ENCODE peak calls at places on chromosome 13, in nine cellular contexts. Y, J, N, D, L, W, H, I and G are unnamed samples.

GRCh38 chr13:44249439-44249838 is 124.2 kb upstream of the SERP2 start:
- DNase-seq in Y (no peak), J (peak; percentile 49), N (peak; percentile 37), D (peak; percentile 75), L (no peak), W (no peak), H (no peak), I (no peak), G (no peak)

GRCh38 chr13:73914119-73914518 is 220.1 kb downstream of the KLF12 start:
- DNase-seq in Y (no peak), J (no peak), N (no peak), D (peak; percentile 70), L (no peak), W (no peak), H (no peak), I (no peak), G (peak; percentile 90)

GRCh38 chr13:114148521-114148855 is 16.1 kb upstream of the RASA3 start:
- DNase-seq in Y (no peak), J (no peak), N (no peak), D (no peak), L (no peak), W (peak; percentile 16), H (peak; percentile 93), I (no peak), G (no peak)

GRCh38 chr13:94598281-94598680 is 2.3 kb upstream of the TGDS start:
- DNase-seq in Y (no peak), J (no peak), N (no peak), D (no peak), L (no peak), W (no peak), H (no peak), I (no peak), G (no peak)

GRCh38 chr13:83057119-83057518 is 825.2 kb downstream of the SLITRK1 start:
- DNase-seq in Y (no peak), J (no peak), N (peak; percentile 14), D (peak; percentile 63), L (no peak), W (no peak), H (no peak), I (no peak), G (no peak)

GRCh38 chr13:93249259-93249917 is 22.8 kb downstream of the GPC6 start:
- DNase-seq in Y (no peak), J (peak; percentile 49), N (peak; percentile 85), D (peak; percentile 88), L (no peak), W (no peak), H (no peak), I (no peak), G (no peak)

GRCh38 chr13:25171170-25171516 is 945 bp downstream of the AMER2 start:
- DNase-seq in Y (no peak), J (no peak), N (no peak), D (peak; percentile 5), L (no peak), W (no peak), H (no peak), I (no peak), G (no peak)

GRCh38 chr13:37540228-37540627 is 58.3 kb downstream of the POSTN start:
- DNase-seq in Y (no peak), J (no peak), N (no peak), D (peak; percentile 91), L (no peak), W (no peak), H (no peak), I (no peak), G (no peak)

GRCh38 chr13:44815507-44816074 is 173.7 kb downstream of the NUFIP1 start:
- DNase-seq in Y (peak; percentile 62), J (peak; percentile 86), N (peak; percentile 91), D (peak; percentile 95), L (peak; percentile 67), W (no peak), H (no peak), I (peak; percentile 82), G (peak; percentile 25)

GRCh38 chr13:33100876-33101275 is 84.7 kb downstream of the KL start:
- DNase-seq in Y (no peak), J (no peak), N (no peak), D (no peak), L (no peak), W (no peak), H (no peak), I (no peak), G (no peak)

GRCh38 chr13:47337781-47338507 is 441.1 kb upstream of the HTR2A start:
- DNase-seq in Y (peak; percentile 28), J (peak; percentile 21), N (no peak), D (peak; percentile 77), L (no peak), W (no peak), H (no peak), I (no peak), G (no peak)

GRCh38 chr13:95367309-95367843 is 66.1 kb upstream of the ABCC4 start:
- DNase-seq in Y (no peak), J (no peak), N (no peak), D (no peak), L (no peak), W (peak; percentile 34), H (no peak), I (no peak), G (no peak)

GRCh38 chr13:91247768-91248167 is 99.7 kb upstream of the MIR17HG start:
- DNase-seq in Y (peak; percentile 34), J (no peak), N (peak; percentile 23), D (peak; percentile 1), L (no peak), W (peak; percentile 19), H (peak; percentile 12), I (no peak), G (peak; percentile 65)

GRCh38 chr13:107865643-107866006 is 349.7 kb downstream of the LIG4 start:
- DNase-seq in Y (no peak), J (no peak), N (no peak), D (peak; percentile 50), L (no peak), W (no peak), H (no peak), I (no peak), G (no peak)

GRCh38 chr13:108332791-108333190 is 63.3 kb downstream of the TNFSF13B start:
- DNase-seq in Y (no peak), J (no peak), N (no peak), D (no peak), L (no peak), W (no peak), H (no peak), I (no peak), G (no peak)

GRCh38 chr13:71218960-71219359 is 648.0 kb downstream of the DACH1 start:
- DNase-seq in Y (peak; percentile 65), J (peak; percentile 48), N (peak; percentile 48), D (no peak), L (no peak), W (peak; percentile 5), H (no peak), I (no peak), G (peak; percentile 42)

GRCh38 chr13:105436946-105437345 is 1098.5 kb downstream of the EFNB2 start:
- DNase-seq in Y (no peak), J (no peak), N (no peak), D (no peak), L (no peak), W (peak; percentile 11), H (no peak), I (no peak), G (no peak)

GRCh38 chr13:95304446-95304845 is 3.2 kb upstream of the ABCC4 start:
- DNase-seq in Y (no peak), J (no peak), N (no peak), D (no peak), L (no peak), W (no peak), H (no peak), I (no peak), G (no peak)

GRCh38 chr13:90305796-90306195 is 1041.7 kb upstream of the MIR17HG start:
- DNase-seq in Y (no peak), J (no peak), N (no peak), D (no peak), L (no peak), W (no peak), H (no peak), I (no peak), G (no peak)

GRCh38 chr13:99990045-99990977 is 8.7 kb downstream of the ZIC2 start:
- DNase-seq in Y (peak; percentile 63), J (no peak), N (no peak), D (no peak), L (no peak), W (peak; percentile 27), H (no peak), I (no peak), G (no peak)
- H3K27me3 ChIP-seq in Y (peaks cover 97% of the 10 kb centered on the region), J (peaks cover 98% of the 10 kb centered on the region), N (peaks cover 62% of the 10 kb centered on the region), D (peaks cover 96% of the 10 kb centered on the region), L (peaks cover 25% of the 10 kb centered on the region), W (peaks cover 96% of the 10 kb centered on the region), H (peaks cover 9% of the 10 kb centered on the region), I (no peaks in the 10 kb centered on the region), G (no peaks in the 10 kb centered on the region)

DNA sequence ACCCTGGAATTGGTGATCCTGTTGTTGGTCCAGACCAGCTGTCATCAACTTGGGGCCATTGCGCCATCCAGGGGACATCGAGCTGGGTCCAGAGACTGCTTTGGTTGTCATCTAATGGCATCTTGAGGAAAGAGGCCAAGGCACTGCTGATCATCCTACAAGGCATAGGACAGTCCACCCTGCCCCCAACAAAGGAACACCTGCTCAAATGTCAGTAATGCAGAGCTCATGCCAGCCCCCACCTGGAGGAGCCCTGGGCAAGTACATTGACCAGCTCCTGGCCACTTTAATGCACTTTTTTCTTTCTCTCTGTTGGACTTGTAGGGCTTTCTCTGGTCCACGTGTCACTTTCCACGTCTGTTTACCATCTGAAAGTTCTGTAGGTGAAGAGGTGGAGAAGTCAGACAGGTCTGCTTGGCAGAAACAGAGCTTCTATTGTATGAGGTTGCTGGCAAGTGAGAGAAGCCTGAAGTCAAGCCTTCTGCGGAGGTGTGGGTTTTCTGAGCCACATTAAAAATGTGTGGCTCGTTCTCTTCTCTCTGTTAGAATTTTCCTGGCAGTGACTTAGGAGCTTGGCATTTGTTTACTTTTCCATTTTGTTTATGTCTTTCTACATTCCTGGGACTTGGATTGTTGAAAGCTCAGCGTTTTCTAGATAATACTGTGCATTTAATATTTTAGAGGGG is 124.0 kb upstream of the RNF113B start:
- DNase-seq in Y (no peak), J (peak; percentile 57), N (peak; percentile 76), D (peak; percentile 67), L (no peak), W (no peak), H (no peak), I (peak; percentile 41), G (no peak)
- H3K4me3 ChIP-seq in Y (no peak overlapping the region), J (no peak overlapping the region), N (peak overlapping the region; percentile 54), D (peak overlapping the region; percentile 37), L (no peak overlapping the region), W (no peak overlapping the region), H (no peak overlapping the region), I (peak overlapping the region; percentile 40), G (no peak overlapping the region)

GRCh38 chr13:112204881-112205327 is 138.0 kb downstream of the SOX1 start:
- DNase-seq in Y (peak; percentile 75), J (no peak), N (no peak), D (no peak), L (no peak), W (no peak), H (no peak), I (no peak), G (no peak)
- H3K9me2 ChIP-seq in Y (no peaks in the 10 kb centered on the region), J (no peaks in the 10 kb centered on the region), N (no peaks in the 10 kb centered on the region), D (no peaks in the 10 kb centered on the region), L (no peaks in the 10 kb centered on the region), W (no peaks in the 10 kb centered on the region), H (no peaks in the 10 kb centered on the region), I (no peaks in the 10 kb centered on the region), G (no peaks in the 10 kb centered on the region)

DNA sequence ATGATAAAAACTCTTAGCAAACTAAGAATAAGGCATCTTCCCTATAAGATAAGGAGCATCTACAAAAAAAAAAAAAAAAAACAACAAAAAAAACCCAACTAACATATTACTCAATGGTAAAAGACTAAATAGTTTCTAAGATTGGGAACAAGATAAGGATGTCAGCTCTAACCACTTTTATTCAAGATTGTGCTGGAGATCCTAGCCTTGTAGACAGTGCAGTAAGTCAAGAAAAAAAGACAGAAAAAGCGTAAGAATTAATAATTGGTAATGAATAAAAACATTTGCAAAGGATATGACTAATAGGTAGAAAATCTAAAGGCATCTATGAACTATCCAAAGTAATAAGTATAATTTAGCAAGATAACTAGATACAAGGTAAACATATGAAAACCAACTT is 33.0 kb downstream of the ZIC2 start:
- DNase-seq in Y (no peak), J (no peak), N (no peak), D (no peak), L (no peak), W (no peak), H (no peak), I (no peak), G (no peak)
- H3K27me3 ChIP-seq in Y (no peaks in the 10 kb centered on the region), J (no peaks in the 10 kb centered on the region), N (no peaks in the 10 kb centered on the region), D (peaks cover 15% of the 10 kb centered on the region), L (no peaks in the 10 kb centered on the region), W (peaks cover 4% of the 10 kb centered on the region), H (no peaks in the 10 kb centered on the region), I (no peaks in the 10 kb centered on the region), G (no peaks in the 10 kb centered on the region)